ENCODE peak calls at places on chromosomes 4 and X, in seven cellular contexts. B, N, T, Y, A, H and W are unnamed samples.

GRCh38 chr4:61200195-61200990 is at the start of gene ADGRL3:
- DNase-seq in B (peak), N (peak), T (peak), Y (peak), A (peak), H (no peak), W (peak)

GRCh38 chrX:101550362-101550761 is at the start of gene ARMCX1:
- DNase-seq in B (peak), N (peak), T (peak), Y (peak), A (peak), H (peak), W (peak)

GRCh38 chr4:94561249-94562024 is 109.7 kb downstream of the PDLIM5 start:
- DNase-seq in B (peak), N (no peak), T (no peak), Y (no peak), A (no peak), H (no peak), W (peak)

GRCh38 chr4:126038492-126039236 is 723.9 kb downstream of the FAT4 start:
- DNase-seq in B (no peak), N (no peak), T (no peak), Y (no peak), A (no peak), H (no peak), W (peak)

GRCh38 chrX:107324493-107325310 is 118.3 kb downstream of the DNAAF6 start:
- DNase-seq in B (peak), N (peak), T (peak), Y (peak), A (peak), H (peak), W (peak)

GRCh38 chr4:1419708-1420107 is 13.5 kb upstream of the NKX1-1 start:
- DNase-seq in B (no peak), N (no peak), T (no peak), Y (no peak), A (no peak), H (no peak), W (no peak)

GRCh38 chr4:20252656-20253271 is 1.1 kb downstream of the SLIT2 start:
- DNase-seq in B (peak), N (peak), T (peak), Y (peak), A (peak), H (no peak), W (peak)

GRCh38 chrX:107826286-107827136 is 845 bp downstream of the MID2 start:
- DNase-seq in B (peak), N (peak), T (peak), Y (peak), A (no peak), H (no peak), W (peak)

GRCh38 chr4:110195561-110196205 is 2.7 kb downstream of the ELOVL6 start:
- DNase-seq in B (peak), N (no peak), T (no peak), Y (peak), A (no peak), H (no peak), W (peak)

GRCh38 chr4:85409251-85409650 is 65.7 kb upstream of the ARHGAP24 start:
- DNase-seq in B (no peak), N (no peak), T (no peak), Y (no peak), A (no peak), H (peak), W (peak)

GRCh38 chr4:38453253-38453881 is 210.6 kb upstream of the KLF3 start:
- DNase-seq in B (no peak), N (no peak), T (no peak), Y (no peak), A (no peak), H (no peak), W (no peak)

GRCh38 chrX:20362268-20363002 is 95.7 kb upstream of the RPS6KA3 start:
- DNase-seq in B (peak), N (no peak), T (no peak), Y (peak), A (no peak), H (peak), W (peak)

GRCh38 chr4:83405844-83406816 is 49.5 kb downstream of the HELQ start:
- DNase-seq in B (no peak), N (no peak), T (no peak), Y (no peak), A (no peak), H (no peak), W (no peak)

GRCh38 chr4:38235338-38235737 is 275.1 kb downstream of the PTTG2 start:
- DNase-seq in B (no peak), N (no peak), T (no peak), Y (no peak), A (no peak), H (no peak), W (no peak)

GRCh38 chr4:26238782-26239647 is 81.8 kb upstream of the RBPJ start:
- DNase-seq in B (peak), N (no peak), T (peak), Y (peak), A (no peak), H (no peak), W (peak)

GRCh38 chrX:65723706-65724105 is 56.3 kb downstream of the MSN start:
- DNase-seq in B (peak), N (no peak), T (no peak), Y (no peak), A (no peak), H (no peak), W (peak)

GRCh38 chrX:30308263-30309138 is 689 bp downstream of the NR0B1 start:
- DNase-seq in B (no peak), N (peak), T (peak), Y (peak), A (peak), H (no peak), W (peak)

GRCh38 chr4:18518098-18518497 is 496.5 kb upstream of the LCORL start:
- DNase-seq in B (no peak), N (no peak), T (no peak), Y (peak), A (no peak), H (no peak), W (no peak)

GRCh38 chrX:68698955-68699354 is 51.5 kb downstream of the STARD8 start:
- DNase-seq in B (no peak), N (no peak), T (no peak), Y (peak), A (no peak), H (no peak), W (no peak)

GRCh38 chr4:127782275-127783025 is at the start of gene HSPA4L:
- DNase-seq in B (peak), N (no peak), T (peak), Y (peak), A (no peak), H (no peak), W (peak)

GRCh38 chr4:172485007-172485406 is 671.8 kb downstream of the GALNTL6 start:
- DNase-seq in B (no peak), N (no peak), T (no peak), Y (no peak), A (no peak), H (no peak), W (no peak)

GRCh38 chr4:48024522-48024921 is 8.0 kb downstream of the NIPAL1 start:
- DNase-seq in B (no peak), N (no peak), T (no peak), Y (no peak), A (no peak), H (no peak), W (peak)

GRCh38 chr4:40850496-40850895 is 100.7 kb downstream of the NSUN7 start:
- DNase-seq in B (no peak), N (no peak), T (no peak), Y (no peak), A (no peak), H (no peak), W (no peak)

GRCh38 chrX:111095974-111096870 is at the start of gene PAK3:
- DNase-seq in B (peak), N (peak), T (peak), Y (peak), A (peak), H (no peak), W (peak)

GRCh38 chr4:47213971-47214370 is 182.6 kb downstream of the GABRB1 start:
- DNase-seq in B (peak), N (no peak), T (no peak), Y (no peak), A (no peak), H (no peak), W (peak)

GRCh38 chr4:184284336-184284690 is 66.6 kb upstream of the ENPP6 start:
- DNase-seq in B (no peak), N (no peak), T (no peak), Y (no peak), A (no peak), H (no peak), W (no peak)

GRCh38 chr4:37767546-37767945 is 58.9 kb upstream of the PGM2 start:
- DNase-seq in B (peak), N (no peak), T (no peak), Y (no peak), A (no peak), H (no peak), W (no peak)

GRCh38 chrX:125394449-125394848 is 74.8 kb downstream of the TEX13C start:
- DNase-seq in B (no peak), N (no peak), T (no peak), Y (peak), A (no peak), H (no peak), W (no peak)

GRCh38 chrX:134294548-134294947 is 57.6 kb downstream of the CCDC160 start:
- DNase-seq in B (peak), N (no peak), T (no peak), Y (no peak), A (no peak), H (no peak), W (peak)

GRCh38 chr4:16693040-16693506 is 205.4 kb downstream of the LDB2 start:
- DNase-seq in B (no peak), N (no peak), T (no peak), Y (no peak), A (no peak), H (no peak), W (no peak)

GRCh38 chrX:71225661-71226060 is 2.6 kb downstream of the GJB1 start:
- DNase-seq in B (no peak), N (no peak), T (no peak), Y (peak), A (no peak), H (peak), W (peak)

GRCh38 chr4:173242466-173243250 is 74.0 kb downstream of the GALNT7 start:
- DNase-seq in B (no peak), N (no peak), T (no peak), Y (no peak), A (no peak), H (no peak), W (no peak)

GRCh38 chr4:43855283-43855682 is 593.3 kb downstream of the KCTD8 start:
- DNase-seq in B (no peak), N (no peak), T (no peak), Y (no peak), A (no peak), H (no peak), W (no peak)

GRCh38 chr4:22573198-22573597 is 57.3 kb upstream of the ADGRA3 start:
- DNase-seq in B (no peak), N (no peak), T (no peak), Y (no peak), A (no peak), H (no peak), W (no peak)

GRCh38 chr4:96992443-96992842 is 1150.8 kb downstream of the STPG2 start:
- DNase-seq in B (no peak), N (no peak), T (no peak), Y (no peak), A (no peak), H (no peak), W (no peak)

GRCh38 chr4:88569944-88570455 is 22.3 kb upstream of the HERC3 start:
- DNase-seq in B (no peak), N (no peak), T (no peak), Y (peak), A (no peak), H (no peak), W (no peak)
- H3K4me2 ChIP-seq in B (no peak), N (no peak), T (no peak), Y (no peak), A (no peak), H (peak), W (no peak)

DNA sequence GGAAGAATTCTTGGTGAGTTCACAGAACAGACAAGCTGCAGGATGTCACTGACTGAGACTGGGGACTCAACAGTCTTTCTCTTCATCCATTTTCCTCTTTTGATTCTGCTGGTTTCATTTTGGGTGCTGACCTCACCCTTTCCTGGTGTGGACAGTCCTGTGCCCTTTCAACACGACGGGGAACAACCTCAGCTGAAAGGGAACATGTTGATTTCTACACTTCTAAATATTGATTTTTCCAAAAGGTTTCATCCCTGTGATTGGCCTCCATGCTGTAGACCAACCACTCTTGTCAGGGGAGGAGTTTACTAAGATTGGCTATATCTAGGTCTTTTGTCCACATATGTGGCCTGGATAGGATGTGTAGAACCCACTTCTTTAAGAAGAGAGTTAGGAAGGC is 91.8 kb downstream of the SLC4A4 start:
- DNase-seq in B (no peak), N (no peak), T (no peak), Y (no peak), A (no peak), H (no peak), W (no peak)
- H3K18ac ChIP-seq in B (peak), N (no peak), T (no peak), Y (no peak), A (no peak), H (no peak), W (no peak)

GRCh38 chr4:8100696-8101095 is 57.9 kb downstream of the ABLIM2 start:
- DNase-seq in B (no peak), N (no peak), T (no peak), Y (no peak), A (no peak), H (no peak), W (no peak)

GRCh38 chr4:8098506-8098905 is 60.1 kb downstream of the ABLIM2 start:
- DNase-seq in B (no peak), N (no peak), T (no peak), Y (no peak), A (no peak), H (no peak), W (no peak)

GRCh38 chr4:8101213-8101781 is 57.3 kb downstream of the ABLIM2 start:
- DNase-seq in B (no peak), N (no peak), T (no peak), Y (no peak), A (no peak), H (peak), W (no peak)

GRCh38 chr4:8101796-8102355 is 56.7 kb downstream of the ABLIM2 start:
- DNase-seq in B (no peak), N (no peak), T (no peak), Y (no peak), A (no peak), H (no peak), W (no peak)

DNA sequence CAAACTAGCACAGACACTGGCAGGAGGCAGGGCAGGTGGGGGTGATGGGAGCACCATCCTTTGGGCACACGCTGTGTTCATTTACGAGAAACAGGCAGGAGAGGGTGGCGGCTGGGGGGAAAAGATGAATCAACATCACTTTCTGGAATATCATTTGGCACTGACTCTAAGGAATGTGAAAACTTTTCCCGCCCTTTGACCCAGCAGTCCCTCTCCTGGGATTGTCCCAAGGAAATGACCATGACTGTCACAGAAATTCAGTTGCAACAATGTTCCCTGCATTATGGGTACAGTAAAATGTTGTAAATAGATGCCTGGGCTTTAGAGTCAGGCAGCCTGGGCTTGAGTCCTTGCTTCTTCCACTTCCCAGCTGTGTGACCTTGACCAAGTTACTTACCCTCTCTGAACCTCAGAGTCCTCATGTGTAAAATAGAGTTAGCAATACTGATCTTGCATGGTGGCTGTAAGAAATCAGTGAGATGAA is 58.6 kb downstream of the ABLIM2 start:
- DNase-seq in B (no peak), N (no peak), T (no peak), Y (no peak), A (no peak), H (no peak), W (no peak)
- H3K4ac ChIP-seq in B (no peak), N (no peak), T (no peak), Y (no peak), A (no peak), H (no peak), W (no peak)

GRCh38 chr4:3649491-3649890 is 116.7 kb upstream of the ADRA2C start:
- DNase-seq in B (no peak), N (no peak), T (no peak), Y (no peak), A (no peak), H (no peak), W (no peak)
- H3K4me2 ChIP-seq in B (no peak), N (no peak), T (no peak), Y (no peak), A (no peak), H (no peak), W (no peak)

GRCh38 chr4:152020073-152020472 is 259.3 kb upstream of the GATB start:
- DNase-seq in B (no peak), N (no peak), T (no peak), Y (no peak), A (no peak), H (no peak), W (no peak)
- H3K18ac ChIP-seq in B (no peak), N (no peak), T (no peak), Y (no peak), A (no peak), H (no peak), W (no peak)

GRCh38 chr4:13515268-13515667 is 29.0 kb downstream of the NKX3-2 start:
- DNase-seq in B (no peak), N (no peak), T (no peak), Y (no peak), A (no peak), H (no peak), W (no peak)

GRCh38 chr4:13509442-13509841 is 25.3 kb upstream of the RAB28 start:
- DNase-seq in B (no peak), N (peak), T (no peak), Y (no peak), A (no peak), H (no peak), W (no peak)

GRCh38 chr4:13514722-13515121 is 29.6 kb downstream of the NKX3-2 start:
- DNase-seq in B (no peak), N (no peak), T (no peak), Y (no peak), A (no peak), H (no peak), W (no peak)

GRCh38 chr4:13516315-13516860 is 27.9 kb downstream of the NKX3-2 start:
- DNase-seq in B (no peak), N (no peak), T (no peak), Y (no peak), A (no peak), H (no peak), W (no peak)

GRCh38 chr4:13511101-13511500 is 27.0 kb upstream of the RAB28 start:
- DNase-seq in B (no peak), N (no peak), T (no peak), Y (no peak), A (no peak), H (no peak), W (peak)
- H3K4ac ChIP-seq in B (no peak), N (no peak), T (no peak), Y (no peak), A (no peak), H (no peak), W (no peak)